ENCODE peak calls at places on chromosome 2, in seven cellular contexts. H is uterus, S is foreskin fibroblast, X is GM12865, I is right lobe of liver, R is Peyer's patch, A is mesothelial cell of epicardium. E is an unnamed sample.

GRCh38 chr2:2662037-2662846 is 331.2 kb upstream of the MYT1L start:
- DNase-seq in H (no peak), I (no peak), A (no peak), S (no peak), X (no peak), R (no peak), E (no peak)

GRCh38 chr2:151111599-151112278 is 149.9 kb downstream of the RBM43 start:
- DNase-seq in R (no peak), X (no peak), A (no peak), H (no peak), I (no peak), S (peak; percentile 75), E (no peak)

GRCh38 chr2:124652099-124652498 is 627.0 kb downstream of the CNTNAP5 start:
- DNase-seq in X (no peak), H (no peak), A (no peak), R (no peak), I (no peak), S (no peak), E (no peak)

GRCh38 chr2:23566236-23567142 is 181.5 kb downstream of the KLHL29 start:
- DNase-seq in I (no peak), S (no peak), A (peak; percentile 54), H (no peak), X (peak; percentile 25), R (no peak), E (peak; percentile 63)

GRCh38 chr2:103789716-103790085 is 1027.9 kb downstream of the TMEM182 start:
- DNase-seq in R (no peak), H (no peak), S (no peak), A (no peak), I (no peak), X (no peak), E (no peak)

GRCh38 chr2:69567157-69567908 is 76.2 kb downstream of the AAK1 start:
- DNase-seq in R (no peak), S (peak; percentile 56), X (no peak), I (no peak), A (no peak), H (no peak), E (peak; percentile 28)

GRCh38 chr2:47056875-47057731 is 98.0 kb downstream of the STPG4 start:
- DNase-seq in R (peak; percentile 75), X (no peak), I (no peak), H (no peak), S (no peak), A (no peak), E (peak; percentile 16)

GRCh38 chr2:238685713-238686112 is 162.2 kb upstream of the TWIST2 start:
- DNase-seq in X (no peak), I (no peak), A (no peak), S (no peak), H (no peak), R (no peak), E (peak; percentile 17)

GRCh38 chr2:101823347-101823791 is 125.9 kb downstream of the MAP4K4 start:
- DNase-seq in R (peak; percentile 90), H (peak; percentile 38), A (no peak), X (peak; percentile 75), S (peak; percentile 62), I (peak; percentile 60), E (peak; percentile 86)

GRCh38 chr2:96175951-96176350 is 30.7 kb upstream of the DUSP2 start:
- DNase-seq in H (no peak), S (peak; percentile 54), R (no peak), A (no peak), I (no peak), X (peak; percentile 57), E (no peak)

GRCh38 chr2:33377048-33377447 is 99.4 kb upstream of the RASGRP3 start:
- DNase-seq in I (no peak), X (no peak), S (no peak), H (no peak), R (no peak), A (no peak), E (no peak)

GRCh38 chr2:194383404-194383803 is 1273.6 kb upstream of the SLC39A10 start:
- DNase-seq in R (no peak), A (no peak), S (no peak), H (no peak), I (no peak), X (peak; percentile 7), E (no peak)

GRCh38 chr2:105081006-105081701 is 43.3 kb downstream of the MRPS9 start:
- DNase-seq in X (no peak), H (no peak), S (no peak), A (no peak), I (no peak), R (no peak), E (no peak)

GRCh38 chr2:187842978-187843847 is 289.0 kb upstream of the TFPI start:
- DNase-seq in S (peak; percentile 48), I (no peak), H (no peak), X (peak; percentile 69), A (no peak), R (no peak), E (no peak)

GRCh38 chr2:237041231-237041630 is 44.5 kb upstream of the COPS8 start:
- DNase-seq in X (no peak), I (no peak), H (no peak), R (no peak), A (no peak), S (no peak), E (no peak)

GRCh38 chr2:236309669-236310029 is 45.4 kb upstream of the ASB18 start:
- DNase-seq in I (no peak), X (peak; percentile 27), H (no peak), S (no peak), R (no peak), A (no peak), E (no peak)

GRCh38 chr2:177317443-177317842 is 52.9 kb upstream of the NFE2L2 start:
- DNase-seq in A (no peak), I (no peak), X (no peak), R (no peak), H (no peak), S (no peak), E (no peak)

GRCh38 chr2:241150660-241151530 is 628 bp downstream of the PPP1R7 start:
- DNase-seq in S (no peak), H (no peak), I (no peak), R (no peak), A (no peak), X (no peak), E (no peak)

GRCh38 chr2:202822411-202822810 is 49.2 kb downstream of the ICA1L start:
- DNase-seq in I (no peak), S (peak; percentile 6), H (no peak), A (no peak), X (no peak), R (no peak), E (no peak)

GRCh38 chr2:202821538-202822160 is 49.9 kb downstream of the ICA1L start:
- DNase-seq in S (no peak), I (no peak), A (no peak), R (no peak), X (no peak), H (no peak), E (no peak)

GRCh38 chr2:202824901-202825300 is 46.7 kb downstream of the ICA1L start:
- DNase-seq in S (no peak), R (no peak), I (no peak), A (no peak), H (no peak), X (no peak), E (no peak)
- TF ChIP-seq CTCF in S (no peak), R (no peak), I (no peak), A (no peak), H (no peak), X (no peak), E (no peak)

GRCh38 chr2:192741889-192742288 is 547.2 kb upstream of the TMEFF2 start:
- DNase-seq in A (no peak), I (no peak), X (no peak), H (no peak), S (no peak), R (no peak), E (no peak)
- TF ChIP-seq CTCF in A (no peak), I (no peak), X (no peak), H (no peak), S (no peak), R (no peak), E (no peak)

DNA sequence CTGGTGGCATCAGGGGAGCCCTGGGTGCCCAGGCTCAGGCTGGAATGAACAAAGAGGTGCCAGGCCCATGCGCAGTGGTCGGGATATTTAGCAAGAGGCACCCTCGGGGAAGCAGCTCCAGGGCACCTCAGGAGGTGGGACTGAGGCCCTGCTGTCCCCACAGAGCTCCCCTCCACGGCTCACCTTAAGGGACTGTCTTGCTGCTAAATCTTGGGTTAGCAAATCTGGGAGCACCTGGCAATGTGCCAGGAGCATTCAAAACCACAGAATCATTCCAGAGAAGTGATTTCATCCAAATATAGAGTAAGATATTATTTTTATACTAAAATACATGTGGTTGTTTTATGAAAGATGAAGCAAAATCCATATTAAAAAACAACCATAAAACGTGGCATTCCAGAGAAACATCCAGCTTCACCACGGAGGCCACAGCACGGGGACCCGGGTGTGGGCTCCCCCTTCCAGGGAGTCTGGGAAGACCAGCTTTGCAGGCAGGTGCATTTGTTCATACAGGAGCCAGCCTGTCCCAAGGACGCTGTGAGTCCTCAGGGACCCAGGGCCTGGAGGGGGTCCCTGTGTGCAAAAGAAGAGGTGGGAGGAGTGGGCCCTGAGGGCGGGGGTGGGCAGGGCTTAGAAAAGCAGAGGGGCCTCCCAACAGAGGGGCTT is 16.3 kb downstream of the HS1BP3 start:
- DNase-seq in A (no peak), R (no peak), I (peak; percentile 44), S (peak; percentile 56), H (peak; percentile 63), X (no peak), E (no peak)
- TF ChIP-seq CTCF in A (no peak), R (no peak), I (no peak), S (no peak), H (no peak), X (no peak), E (no peak)

GRCh38 chr2:20653695-20654306 is 2.9 kb upstream of the HS1BP3 start:
- DNase-seq in I (peak; percentile 20), H (no peak), X (no peak), R (no peak), A (no peak), S (no peak), E (no peak)
- TF ChIP-seq CTCF in I (no peak), H (no peak), X (no peak), R (no peak), A (no peak), S (no peak), E (no peak)

GRCh38 chr2:234343297-234343696 is 153.6 kb downstream of the ARL4C start:
- DNase-seq in R (no peak), X (no peak), S (no peak), I (no peak), H (no peak), A (no peak), E (no peak)
- TF ChIP-seq CTCF in R (no peak), X (no peak), S (no peak), I (no peak), H (no peak), A (no peak), E (no peak)

DNA sequence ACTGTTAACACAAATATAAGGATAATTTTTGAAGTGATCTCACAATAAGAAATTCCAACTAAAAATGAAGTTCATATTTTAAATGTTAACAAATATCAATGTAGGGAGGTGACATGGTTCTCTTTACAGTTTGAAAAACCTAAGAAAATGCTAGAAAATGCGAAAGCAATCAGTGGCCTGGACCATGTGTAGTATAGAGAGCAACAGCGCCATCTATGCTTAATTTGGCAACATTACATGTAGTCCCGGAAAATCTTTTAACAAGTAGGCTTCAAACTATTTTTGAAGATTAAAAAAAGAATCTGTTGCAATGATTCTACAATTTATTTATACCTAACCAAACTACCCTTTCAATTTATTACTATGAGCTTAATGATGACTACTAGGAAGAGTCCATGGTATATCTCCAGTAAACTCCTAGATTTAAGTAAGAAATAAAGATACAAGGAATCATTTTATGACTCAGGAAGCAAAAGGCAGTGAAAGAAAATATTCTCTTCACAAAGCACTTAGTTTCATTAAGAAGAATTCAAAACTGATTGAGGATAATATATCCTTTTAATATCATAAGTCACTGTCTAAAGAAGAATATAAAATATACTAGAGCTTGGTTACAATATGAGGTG is 33.3 kb downstream of the NDUFA10 start:
- DNase-seq in H (no peak), A (no peak), X (peak; percentile 56), S (peak; percentile 36), R (no peak), I (no peak), E (peak; percentile 17)
- TF ChIP-seq CTCF in H (peak; percentile 83), A (peak; percentile 89), X (peak; percentile 66), S (peak; percentile 70), R (peak; percentile 14), I (peak; percentile 62), E (peak; percentile 91)

E was measured in activated CD8-positive, alpha-beta T cell treated with anti-CD3 and anti-CD28 coated beads for 36 hours.